ENCODE peak calls at places on chromosome 19, in six cellular contexts. Z, N, K, P, V and E are unnamed samples.

GRCh38 chr19:54552913-54553310 is 20.7 kb upstream of the LILRA2 start:
- DNase-seq in Z (no peak), N (no peak), K (no peak), P (no peak), V (no peak), E (no peak)

GRCh38 chr19:7251502-7251901 is 42.7 kb downstream of the INSR start:
- DNase-seq in Z (no peak), N (no peak), K (no peak), P (no peak), V (no peak), E (no peak)

GRCh38 chr19:9883764-9884163 is 48.6 kb downstream of the PIN1 start:
- DNase-seq in Z (no peak), N (no peak), K (no peak), P (no peak), V (no peak), E (no peak)

GRCh38 chr19:16022681-16023557 is 53.4 kb upstream of the TPM4 start:
- DNase-seq in Z (no peak), N (no peak), K (no peak), P (no peak), V (no peak), E (no peak)

GRCh38 chr19:24166055-24166454 is 79.1 kb downstream of the ZNF254 start:
- DNase-seq in Z (no peak), N (no peak), K (no peak), P (no peak), V (no peak), E (no peak)

GRCh38 chr19:2287585-2287984 is 5.6 kb upstream of the PEAK3 start:
- DNase-seq in Z (no peak), N (no peak), K (no peak), P (no peak), V (no peak), E (no peak)

GRCh38 chr19:36986601-36987000 is 70.5 kb downstream of the ZNF568 start:
- DNase-seq in Z (no peak), N (no peak), K (no peak), P (no peak), V (no peak), E (no peak)

GRCh38 chr19:52307275-52307674 is 10.3 kb downstream of the ZNF480 start:
- DNase-seq in Z (no peak), N (no peak), K (no peak), P (no peak), V (peak), E (no peak)

GRCh38 chr19:8135946-8136618 is 13.3 kb downstream of the FBN3 start:
- DNase-seq in Z (no peak), N (no peak), K (no peak), P (no peak), V (no peak), E (no peak)

GRCh38 chr19:46471116-46471733 is at the start of gene PNMA8A:
- DNase-seq in Z (peak), N (peak), K (no peak), P (peak), V (peak), E (peak)

GRCh38 chr19:39759457-39760184 is 19.0 kb upstream of the LEUTX start:
- DNase-seq in Z (no peak), N (no peak), K (no peak), P (no peak), V (no peak), E (no peak)

GRCh38 chr19:8610041-8610927 is at the start of gene ADAMTS10:
- DNase-seq in Z (no peak), N (no peak), K (peak), P (no peak), V (peak), E (no peak)

GRCh38 chr19:12786149-12786870 is 5.0 kb upstream of the JUNB start:
- DNase-seq in Z (peak), N (no peak), K (no peak), P (peak), V (no peak), E (peak)

GRCh38 chr19:43765109-43765876 is 10.5 kb upstream of the SMG9 start:
- DNase-seq in Z (no peak), N (peak), K (peak), P (no peak), V (peak), E (no peak)

GRCh38 chr19:19445911-19446361 is 40.5 kb downstream of the GATAD2A start:
- DNase-seq in Z (no peak), N (no peak), K (no peak), P (no peak), V (no peak), E (no peak)